ENCODE peak calls at places on chromosome 17, in six cellular contexts. D, T, K, F, L and Z are unnamed samples.

GRCh38 chr17:32910769-32911168 is 17.2 kb upstream of the TMEM98 start:
- DNase-seq in T (no peak), K (no peak), D (no peak), L (no peak), F (no peak), Z (no peak)

GRCh38 chr17:10051112-10051511 is 146.0 kb upstream of the RCVRN start:
- DNase-seq in F (no peak), D (no peak), T (no peak), K (no peak), L (no peak), Z (no peak)

GRCh38 chr17:10266477-10266876 is 68.1 kb upstream of the GAS7 start:
- DNase-seq in D (no peak), F (no peak), K (no peak), T (no peak), L (no peak), Z (no peak)

GRCh38 chr17:58006563-58006923 is 503 bp downstream of the SRSF1 start:
- DNase-seq in F (peak), K (peak), T (peak), L (peak), D (peak), Z (peak)

GRCh38 chr17:18261146-18261515 is 669 bp downstream of the MIEF2 start:
- DNase-seq in F (no peak), L (peak), T (peak), D (peak), K (peak), Z (no peak)

GRCh38 chr17:57362797-57363556 is 106.7 kb downstream of the MSI2 start:
- DNase-seq in D (no peak), T (no peak), K (no peak), L (no peak), F (no peak), Z (no peak)

GRCh38 chr17:61443475-61443882 is 8.7 kb upstream of the TBX4 start:
- DNase-seq in L (no peak), D (no peak), T (no peak), F (no peak), K (peak), Z (no peak)

GRCh38 chr17:9850151-9850550 is 24.4 kb downstream of the GLP2R start:
- DNase-seq in D (no peak), F (no peak), L (no peak), T (no peak), K (peak), Z (no peak)

GRCh38 chr17:2175294-2175628 is 120.4 kb downstream of the HIC1 start:
- DNase-seq in D (no peak), F (no peak), T (no peak), L (no peak), K (no peak), Z (no peak)

GRCh38 chr17:31674717-31675349 is 184.2 kb downstream of the COPRS start:
- DNase-seq in K (no peak), D (no peak), F (no peak), T (peak), L (no peak), Z (no peak)

GRCh38 chr17:67449885-67450755 is 73.0 kb downstream of the PITPNC1 start:
- DNase-seq in T (no peak), D (no peak), K (no peak), L (no peak), F (no peak), Z (no peak)

GRCh38 chr17:35900693-35901487 is 20.7 kb upstream of the CCL5 start:
- DNase-seq in F (no peak), L (no peak), K (no peak), D (no peak), T (peak), Z (no peak)

GRCh38 chr17:82942166-82943130 is 102.6 kb upstream of the ZNF750 start:
- DNase-seq in D (peak), F (no peak), K (no peak), L (no peak), T (no peak), Z (no peak)

GRCh38 chr17:8470447-8471047 is 34.9 kb downstream of the NDEL1 start:
- DNase-seq in D (peak), K (peak), F (no peak), T (peak), L (peak), Z (no peak)

GRCh38 chr17:73343168-73343634 is 31.4 kb upstream of the CDC42EP4 start:
- DNase-seq in F (peak), D (no peak), K (peak), L (no peak), T (peak), Z (peak)

GRCh38 chr17:44081681-44082080 is 11.1 kb downstream of the G6PC3 start:
- DNase-seq in L (no peak), T (no peak), K (no peak), D (no peak), F (no peak), Z (no peak)

GRCh38 chr17:66551839-66552238 is 249.4 kb downstream of the PRKCA start:
- DNase-seq in F (no peak), T (no peak), L (no peak), K (no peak), D (no peak), Z (no peak)

GRCh38 chr17:4023220-4023619 is 59.0 kb upstream of the ATP2A3 start:
- DNase-seq in K (no peak), L (no peak), F (no peak), D (no peak), T (no peak), Z (no peak)

GRCh38 chr17:64402469-64402868 is 11.8 kb upstream of the PECAM1 start:
- DNase-seq in L (no peak), T (no peak), D (no peak), K (no peak), F (no peak), Z (no peak)

GRCh38 chr17:76139801-76140660 is 1.0 kb downstream of the FOXJ1 start:
- DNase-seq in D (no peak), K (peak), L (no peak), F (no peak), T (no peak), Z (no peak)

GRCh38 chr17:16377804-16378400 is 3.0 kb upstream of the UBB start:
- DNase-seq in D (no peak), K (no peak), F (no peak), L (peak), T (peak), Z (no peak)

GRCh38 chr17:40542562-40543411 is 22.5 kb downstream of the CCR7 start:
- DNase-seq in T (peak), K (peak), F (peak), L (no peak), D (peak), Z (no peak)

GRCh38 chr17:63853260-63853659 is 10.8 kb upstream of the SMARCD2 start:
- DNase-seq in L (no peak), K (no peak), F (no peak), T (no peak), D (no peak), Z (no peak)

GRCh38 chr17:48011405-48012150 is 26.0 kb downstream of the COPZ2 start:
- DNase-seq in T (peak), F (no peak), K (peak), D (no peak), L (no peak), Z (no peak)

GRCh38 chr17:78875738-78876597 is 27.0 kb downstream of the CEP295NL start:
- DNase-seq in K (no peak), D (no peak), F (no peak), T (peak), L (no peak), Z (no peak)

GRCh38 chr17:81621494-81622230 is 15.2 kb downstream of the NPLOC4 start:
- DNase-seq in T (peak), F (no peak), K (no peak), L (no peak), D (no peak), Z (no peak)

GRCh38 chr17:3879181-3879580 is 13.7 kb downstream of the CAMKK1 start:
- DNase-seq in K (no peak), F (no peak), T (peak), L (no peak), D (no peak), Z (no peak)

GRCh38 chr17:21286771-21287702 is 2.5 kb downstream of the MAP2K3 start:
- DNase-seq in L (no peak), K (no peak), F (no peak), T (no peak), D (no peak), Z (no peak)

GRCh38 chr17:71633391-71633849 is 487.4 kb upstream of the SOX9 start:
- DNase-seq in F (peak), L (peak), T (peak), K (no peak), D (no peak), Z (no peak)

DNA sequence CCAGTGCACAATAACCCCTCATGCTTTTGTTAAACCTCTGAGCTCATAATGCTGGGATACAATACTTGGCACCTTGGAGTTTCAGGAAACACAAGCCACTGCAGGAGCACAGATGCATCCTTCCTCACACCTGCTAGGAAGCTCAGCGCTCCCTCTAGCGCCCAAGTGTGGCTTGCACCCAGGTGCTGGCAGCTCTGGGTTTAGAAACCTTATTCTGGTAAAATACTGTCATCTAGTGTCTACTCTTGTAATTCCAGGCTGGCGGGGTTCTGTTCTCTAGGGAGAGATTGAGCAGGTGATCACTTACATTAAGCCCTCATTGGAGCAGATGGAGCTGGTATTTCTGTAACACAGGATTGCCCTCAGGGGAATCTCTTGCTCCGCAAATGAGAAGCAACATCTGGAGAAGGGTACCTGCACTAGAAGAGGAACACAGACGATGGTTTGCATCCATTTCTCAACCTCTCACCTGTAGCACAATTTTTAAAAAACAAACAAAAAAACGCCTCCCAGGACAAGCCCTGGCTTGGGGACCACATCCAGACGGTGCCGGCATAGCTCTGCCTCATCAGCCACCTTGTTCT is 1.5 kb downstream of the CCL1 start:
- DNase-seq in D (peak), T (peak), L (peak), F (peak), K (peak), Z (peak)
- TF ChIP-seq CTCF in D (peak), T (peak), L (peak), F (peak), K (peak), Z (peak)

GRCh38 chr17:80295146-80295545 is 34.5 kb downstream of the RNF213 start:
- DNase-seq in K (no peak), T (no peak), L (no peak), D (no peak), F (no peak), Z (no peak)

GRCh38 chr17:80294653-80295052 is 34.0 kb downstream of the RNF213 start:
- DNase-seq in F (no peak), K (no peak), D (no peak), L (no peak), T (no peak), Z (no peak)

GRCh38 chr17:80295559-80295958 is 34.9 kb downstream of the RNF213 start:
- DNase-seq in L (no peak), F (no peak), T (no peak), K (no peak), D (no peak), Z (no peak)

GRCh38 chr17:80292557-80292956 is 31.9 kb downstream of the RNF213 start:
- DNase-seq in L (no peak), K (no peak), D (no peak), F (no peak), T (peak), Z (no peak)

DNA sequence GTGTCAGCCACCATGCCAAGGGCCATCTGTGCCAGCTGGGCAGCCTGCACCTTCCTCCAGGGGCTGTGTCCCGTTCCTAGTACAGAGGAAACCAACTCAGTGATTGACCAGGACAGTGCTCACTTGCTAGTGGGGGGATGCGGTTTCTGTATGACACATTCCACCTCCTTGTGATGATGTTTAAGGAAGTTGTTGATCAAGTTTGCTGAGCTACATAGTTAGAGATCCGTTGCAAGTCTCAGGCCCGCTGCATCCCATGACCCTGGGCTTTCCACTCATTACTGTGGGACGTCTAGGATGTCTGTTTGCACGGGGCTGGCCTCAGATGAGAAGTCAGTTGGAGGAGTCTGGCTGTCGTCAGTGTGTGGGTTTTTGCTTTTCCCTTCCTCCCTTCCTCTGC is 33.6 kb downstream of the RNF213 start:
- DNase-seq in F (no peak), T (no peak), K (no peak), L (no peak), D (no peak), Z (no peak)
- TF ChIP-seq CTCF in F (no peak), T (no peak), K (no peak), L (no peak), D (no peak), Z (no peak)

GRCh38 chr17:38579934-38580333 is 25.8 kb downstream of the SRCIN1 start:
- DNase-seq in F (no peak), K (peak), T (peak), D (no peak), L (no peak), Z (no peak)
- TF ChIP-seq CTCF in F (peak), K (peak), T (peak), D (no peak), L (no peak), Z (no peak)

GRCh38 chr17:12917401-12917800 is 100.4 kb downstream of the ELAC2 start:
- DNase-seq in K (no peak), D (no peak), T (no peak), L (no peak), F (no peak), Z (no peak)
- TF ChIP-seq CTCF in K (no peak), D (no peak), T (no peak), L (no peak), F (no peak), Z (no peak)